ENCODE peak calls at places on chromosomes 7 and 10, in seven cellular contexts. W is lower lobe of right lung, J is fibroblast of lung, V is heart right ventricle, M is upper lobe of right lung, A is left lung, O is mammary epithelial cell. K is an unnamed sample. For H3K4me1 and H3K36me3, the result is how much of the 10 kb centered on the place peaks cover.

GRCh38 chr7:92612501-92612900 is 22.3 kb upstream of the FAM133B start:
- DNase-seq in W (no peak), J (peak), V (no peak), M (no peak), A (no peak), O (no peak), K (no peak)

GRCh38 chr10:110081914-110082313 is 74.1 kb downstream of the ADD3 start:
- DNase-seq in W (no peak), J (peak), V (peak), M (no peak), A (no peak), O (peak), K (no peak)

GRCh38 chr7:32602470-32602869 is 107.2 kb downstream of the AVL9 start:
- DNase-seq in W (no peak), J (no peak), V (no peak), M (no peak), A (no peak), O (no peak), K (no peak)

GRCh38 chr10:125661942-125662515 is 20.9 kb downstream of the TEX36 start:
- DNase-seq in W (no peak), J (peak), V (no peak), M (no peak), A (no peak), O (peak), K (no peak)

GRCh38 chr7:73839743-73840714 is 2.3 kb downstream of the METTL27 start:
- DNase-seq in W (no peak), J (no peak), V (no peak), M (no peak), A (no peak), O (no peak), K (no peak)

GRCh38 chr7:157471259-157472125 is 134.7 kb downstream of the DNAJB6 start:
- DNase-seq in W (peak), J (no peak), V (no peak), M (no peak), A (no peak), O (no peak), K (no peak)

GRCh38 chr7:66905243-66905642 is 15.8 kb upstream of the TMEM248 start:
- DNase-seq in W (no peak), J (no peak), V (no peak), M (no peak), A (no peak), O (no peak), K (no peak)

GRCh38 chr10:88411772-88412349 is 171.3 kb downstream of the RNLS start:
- DNase-seq in W (no peak), J (no peak), V (no peak), M (no peak), A (no peak), O (no peak), K (no peak)

GRCh38 chr7:35386082-35386815 is 132.3 kb upstream of the TBX20 start:
- DNase-seq in W (no peak), J (no peak), V (no peak), M (no peak), A (no peak), O (no peak), K (no peak)

GRCh38 chr7:35389636-35390035 is 135.7 kb upstream of the TBX20 start:
- DNase-seq in W (no peak), J (no peak), V (no peak), M (no peak), A (no peak), O (peak), K (no peak)

GRCh38 chr7:35390146-35390545 is 136.2 kb upstream of the TBX20 start:
- DNase-seq in W (no peak), J (no peak), V (no peak), M (no peak), A (no peak), O (no peak), K (no peak)

GRCh38 chr7:35384761-35385700 is 131.1 kb upstream of the TBX20 start:
- DNase-seq in W (no peak), J (no peak), V (peak), M (no peak), A (no peak), O (no peak), K (no peak)

GRCh38 chr7:35386816-35387429 is 133.0 kb upstream of the TBX20 start:
- DNase-seq in W (no peak), J (no peak), V (no peak), M (no peak), A (no peak), O (no peak), K (no peak)
- H3K4me1 ChIP-seq in W (under half), J (under half), V (under half), M (under half), A (under half), O (under half), K (under half)

GRCh38 chr7:21912305-21912704 is 33.4 kb downstream of the CDCA7L start:
- DNase-seq in W (no peak), J (peak), V (peak), M (no peak), A (no peak), O (no peak), K (no peak)
- H3K36me3 ChIP-seq in W (under half), J (under half), V (under half), M (under half), A (under half), O (under half), K (half or more)

DNA sequence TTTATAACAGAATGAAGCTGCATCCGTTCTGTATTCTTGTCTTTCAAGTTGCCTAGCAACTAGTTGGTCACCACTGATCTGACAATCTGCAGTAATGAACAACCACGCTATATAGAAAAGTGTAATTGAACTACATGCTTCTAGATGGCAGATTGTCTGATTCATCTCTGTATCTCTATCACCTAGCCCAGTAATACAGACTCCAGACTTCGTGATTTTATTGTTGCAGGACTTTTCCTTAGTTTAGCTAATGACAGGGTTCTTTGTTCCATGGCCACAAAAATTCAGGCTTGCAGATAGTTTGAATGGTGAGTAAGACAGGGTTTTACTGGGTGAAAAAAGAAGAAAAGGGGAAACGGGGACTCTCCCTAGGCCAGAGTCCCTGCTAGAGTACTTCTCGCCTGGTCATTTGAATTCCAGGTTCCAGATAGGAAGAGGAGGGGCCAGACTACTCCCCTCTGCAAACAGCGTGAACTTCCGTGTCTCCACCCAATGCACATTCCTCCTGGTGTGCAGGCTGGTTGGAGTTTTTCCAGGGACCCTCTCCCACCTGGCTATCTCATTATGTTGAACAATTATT is 45.9 kb downstream of the COL1A2 start:
- DNase-seq in W (no peak), J (peak), V (no peak), M (no peak), A (no peak), O (no peak), K (no peak)
- H3K4me1 ChIP-seq in W (under half), J (under half), V (under half), M (under half), A (under half), O (under half), K (under half)

GRCh38 chr10:95867866-95868265 is 39.9 kb upstream of the CC2D2B start:
- DNase-seq in W (no peak), J (no peak), V (no peak), M (no peak), A (no peak), O (no peak), K (no peak)

GRCh38 chr10:95873651-95874050 is 34.1 kb upstream of the CC2D2B start:
- DNase-seq in W (no peak), J (no peak), V (no peak), M (no peak), A (no peak), O (no peak), K (no peak)

GRCh38 chr10:95876756-95877155 is 31.0 kb upstream of the CC2D2B start:
- DNase-seq in W (no peak), J (no peak), V (no peak), M (no peak), A (no peak), O (no peak), K (no peak)

GRCh38 chr10:95873139-95873538 is 34.6 kb upstream of the CC2D2B start:
- DNase-seq in W (no peak), J (no peak), V (no peak), M (no peak), A (no peak), O (no peak), K (no peak)

GRCh38 chr10:95872158-95872711 is 35.5 kb upstream of the CC2D2B start:
- DNase-seq in W (no peak), J (no peak), V (no peak), M (no peak), A (no peak), O (no peak), K (no peak)
- H3K36me3 ChIP-seq in W (under half), J (under half), V (under half), M (under half), A (under half), O (under half), K (under half)

GRCh38 chr7:86629-87028 is 105.7 kb upstream of the FAM20C start:
- DNase-seq in W (no peak), J (no peak), V (no peak), M (no peak), A (no peak), O (no peak), K (no peak)

GRCh38 chr7:87047-87446 is 105.3 kb upstream of the FAM20C start:
- DNase-seq in W (no peak), J (peak), V (no peak), M (no peak), A (no peak), O (no peak), K (no peak)

GRCh38 chr7:88095-88926 is 104.1 kb upstream of the FAM20C start:
- DNase-seq in W (no peak), J (no peak), V (no peak), M (no peak), A (no peak), O (no peak), K (no peak)

GRCh38 chr7:88927-89921 is 103.1 kb upstream of the FAM20C start:
- DNase-seq in W (no peak), J (peak), V (peak), M (peak), A (no peak), O (peak), K (peak)

GRCh38 chr7:87671-88070 is 104.7 kb upstream of the FAM20C start:
- DNase-seq in W (no peak), J (no peak), V (no peak), M (no peak), A (no peak), O (no peak), K (no peak)
- H3K4me1 ChIP-seq in W (under half), J (under half), V (under half), M (under half), A (under half), O (half or more), K (under half)

DNA sequence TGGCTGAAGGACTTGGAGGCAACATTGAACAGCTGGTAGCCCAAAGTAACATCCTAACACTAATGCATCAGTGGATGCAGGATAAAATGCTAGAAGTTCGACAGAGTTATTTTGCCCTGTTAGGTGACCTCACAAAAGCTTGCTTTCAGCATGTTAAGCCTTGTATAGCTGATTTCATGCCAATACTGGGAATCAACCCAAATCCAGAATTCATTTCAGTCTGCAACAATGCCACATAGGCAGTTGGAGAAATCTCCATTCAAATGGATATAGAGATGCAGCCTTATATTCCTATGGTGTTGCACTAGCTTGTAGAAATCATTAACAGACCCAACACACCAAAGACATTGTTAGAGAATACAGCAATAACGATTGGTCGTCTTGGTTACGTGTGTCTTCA is 62.9 kb downstream of the CCSER2 start:
- DNase-seq in W (no peak), J (peak), V (no peak), M (no peak), A (no peak), O (no peak), K (no peak)
- H3K36me3 ChIP-seq in W (under half), J (under half), V (under half), M (under half), A (under half), O (under half), K (under half)

GRCh38 chr10:113646337-113647201 is 17.3 kb downstream of the NRAP start:
- DNase-seq in W (no peak), J (no peak), V (no peak), M (no peak), A (no peak), O (peak), K (no peak)

GRCh38 chr10:113643183-113643582 is 20.7 kb downstream of the NRAP start:
- DNase-seq in W (no peak), J (no peak), V (no peak), M (no peak), A (no peak), O (no peak), K (no peak)

GRCh38 chr10:113648478-113648877 is 15.4 kb downstream of the NRAP start:
- DNase-seq in W (no peak), J (peak), V (no peak), M (no peak), A (no peak), O (no peak), K (no peak)

GRCh38 chr10:113641702-113642101 is 22.1 kb downstream of the NRAP start:
- DNase-seq in W (no peak), J (no peak), V (no peak), M (no peak), A (no peak), O (no peak), K (no peak)

DNA sequence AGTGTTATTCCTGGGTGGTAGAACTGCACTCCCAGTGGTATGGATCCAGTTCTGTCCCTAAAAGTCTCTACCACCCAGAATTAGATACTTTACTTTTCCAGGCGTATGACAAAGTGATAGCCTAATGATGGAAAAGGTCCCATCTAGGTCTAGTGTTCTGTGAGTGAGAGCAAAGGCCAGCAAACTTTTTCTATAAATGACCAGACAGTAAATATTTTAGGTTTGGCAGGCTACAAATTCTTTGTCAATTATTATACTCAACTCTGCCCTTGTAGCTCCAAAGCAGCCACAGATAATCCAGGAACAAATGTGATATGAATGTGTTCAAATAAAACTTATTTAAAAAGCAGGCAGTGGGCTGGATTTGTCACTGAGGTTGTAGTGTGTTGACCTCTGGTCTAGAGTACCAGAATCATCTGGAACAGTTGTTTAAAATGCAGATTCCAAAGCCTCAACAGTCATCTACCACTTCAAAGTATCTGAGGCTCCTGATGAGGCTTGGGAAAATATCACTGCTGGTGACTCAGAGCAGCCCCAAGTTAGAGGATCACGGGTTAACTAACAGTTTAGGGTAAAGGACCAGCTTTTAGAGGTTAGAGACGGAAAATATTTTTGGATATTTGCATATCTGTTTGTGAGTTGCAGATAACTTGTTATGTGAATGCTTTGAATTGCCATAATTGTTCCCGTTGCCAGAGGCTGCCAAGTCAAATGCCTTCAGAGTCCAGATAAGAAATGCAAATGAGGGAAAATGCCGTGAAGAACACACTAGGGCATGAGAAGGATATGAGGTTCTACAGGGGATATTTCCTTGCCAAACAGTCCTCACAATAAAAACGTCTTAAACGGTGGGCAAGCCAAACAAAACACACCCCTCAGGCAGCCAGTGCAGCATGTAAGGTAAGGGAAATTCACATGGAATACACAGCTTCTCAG is 19.4 kb downstream of the NRAP start:
- DNase-seq in W (no peak), J (peak), V (no peak), M (no peak), A (no peak), O (peak), K (no peak)
- H3K4me1 ChIP-seq in W (under half), J (under half), V (under half), M (under half), A (under half), O (under half), K (under half)

GRCh38 chr7:149728491-149729375 is 44.7 kb downstream of the ZNF467 start:
- DNase-seq in W (peak), J (no peak), V (no peak), M (peak), A (peak), O (no peak), K (no peak)
- H3K36me3 ChIP-seq in W (half or more), J (under half), V (half or more), M (under half), A (under half), O (under half), K (under half)